ENCODE peak calls at places on chromosome 9, in six cellular contexts. L, P, A, C, X and Y are unnamed samples.

GRCh38 chr9:37350486-37351190 is 71.9 kb upstream of the GRHPR start:
- DNase-seq in L (no peak), P (no peak), A (no peak), C (no peak), X (no peak), Y (no peak)

GRCh38 chr9:128707446-128707845 is 5.1 kb downstream of the PKN3 start:
- DNase-seq in L (no peak), P (no peak), A (no peak), C (peak), X (no peak), Y (peak)

GRCh38 chr9:120475341-120475740 is 104.6 kb downstream of the CDK5RAP2 start:
- DNase-seq in L (no peak), P (no peak), A (no peak), C (peak), X (no peak), Y (peak)

GRCh38 chr9:36141288-36141687 is 4.8 kb downstream of the GLIPR2 start:
- DNase-seq in L (peak), P (no peak), A (no peak), C (no peak), X (no peak), Y (no peak)

GRCh38 chr9:129432671-129433154 is 188.2 kb downstream of the C9orf50 start:
- DNase-seq in L (no peak), P (no peak), A (peak), C (peak), X (peak), Y (no peak)

GRCh38 chr9:128419061-128419925 is 1.4 kb upstream of the CERCAM start:
- DNase-seq in L (no peak), P (no peak), A (no peak), C (no peak), X (no peak), Y (no peak)

GRCh38 chr9:4583001-4583400 is 79.1 kb upstream of the PLPP6 start:
- DNase-seq in L (no peak), P (peak), A (peak), C (no peak), X (peak), Y (no peak)

GRCh38 chr9:72858089-72858912 is 94.6 kb downstream of the ALDH1A1 start:
- DNase-seq in L (peak), P (no peak), A (peak), C (peak), X (no peak), Y (no peak)

DNA sequence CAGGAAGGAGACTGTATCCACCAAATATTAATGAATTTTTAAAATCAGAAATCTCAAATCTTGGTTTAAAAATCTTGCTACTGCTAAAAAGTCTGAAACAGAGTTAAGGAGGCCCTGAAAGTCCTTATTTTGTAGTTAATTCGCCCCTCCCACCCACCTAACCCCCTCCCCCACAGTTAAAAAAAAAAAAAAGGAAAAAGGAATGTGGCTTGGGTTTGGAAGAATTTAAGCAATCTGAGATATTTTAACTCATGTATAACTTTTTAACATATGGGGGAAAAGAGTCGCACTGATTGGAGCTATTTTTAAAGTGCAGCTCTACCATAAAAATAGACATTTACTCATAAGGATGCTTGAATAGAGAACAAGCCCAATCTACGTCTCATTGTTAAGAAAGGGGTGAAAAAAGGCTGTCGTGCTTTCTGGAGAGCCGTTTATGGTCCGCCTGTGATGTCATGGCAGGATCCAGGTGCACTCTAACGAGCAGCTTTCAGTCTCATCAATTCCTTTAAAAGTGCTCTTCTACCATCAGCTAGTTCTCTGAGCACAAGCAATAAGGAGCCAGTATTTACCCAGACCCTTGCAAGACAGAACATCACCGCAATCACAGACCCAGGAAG is 142.5 kb downstream of the ELAVL2 start:
- DNase-seq in L (no peak), P (no peak), A (no peak), C (no peak), X (no peak), Y (no peak)
- TF ChIP-seq POLR2A in L (no peak), P (no peak), A (no peak), C (no peak), X (no peak), Y (no peak)

GRCh38 chr9:116467740-116468351 is 219.3 kb upstream of the TRIM32 start:
- DNase-seq in L (no peak), P (no peak), A (no peak), C (no peak), X (no peak), Y (no peak)

GRCh38 chr9:116464987-116465571 is 222.0 kb upstream of the TRIM32 start:
- DNase-seq in L (no peak), P (no peak), A (no peak), C (no peak), X (no peak), Y (no peak)

GRCh38 chr9:116468369-116468768 is 218.7 kb upstream of the TRIM32 start:
- DNase-seq in L (no peak), P (no peak), A (no peak), C (no peak), X (no peak), Y (no peak)

GRCh38 chr9:116465591-116466288 is 221.4 kb upstream of the TRIM32 start:
- DNase-seq in L (no peak), P (no peak), A (no peak), C (no peak), X (no peak), Y (no peak)

DNA sequence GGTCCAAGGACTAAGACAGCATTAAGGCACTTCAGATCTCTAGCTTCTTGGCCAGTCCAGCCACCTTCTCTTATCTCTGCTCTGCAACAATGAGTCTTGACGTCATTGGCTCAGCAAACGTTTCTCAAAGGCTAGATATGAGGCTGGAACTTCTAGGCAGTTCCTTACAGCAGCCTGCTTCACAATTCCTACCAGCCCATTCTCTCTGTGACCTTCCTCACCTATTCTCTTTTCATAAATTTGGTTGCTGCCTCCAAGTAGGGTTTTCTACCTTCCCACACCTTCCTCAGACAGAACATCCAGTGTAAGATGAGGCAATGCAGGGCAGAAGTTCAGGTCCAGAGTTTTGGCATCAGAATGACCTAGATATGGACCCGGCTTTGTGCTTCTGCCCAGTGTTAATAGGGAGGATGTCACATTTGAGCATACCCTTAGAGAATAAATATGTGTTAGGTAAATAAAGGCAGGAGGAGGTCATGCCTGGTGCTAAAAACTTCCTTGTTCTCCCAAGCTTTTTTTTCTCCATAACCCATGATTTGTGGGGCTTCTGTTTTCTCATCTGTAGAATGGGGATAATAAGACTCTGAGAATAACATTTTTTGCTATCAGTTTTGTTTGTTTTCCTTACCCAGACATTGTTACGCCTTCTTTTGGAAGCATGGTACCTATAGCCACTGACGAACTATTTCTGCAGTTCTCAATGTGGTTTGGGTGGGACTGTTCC is 220.7 kb upstream of the TRIM32 start:
- DNase-seq in L (no peak), P (no peak), A (no peak), C (no peak), X (no peak), Y (no peak)
- TF ChIP-seq POLR2A in L (no peak), P (no peak), A (no peak), C (no peak), X (no peak), Y (no peak)

DNA sequence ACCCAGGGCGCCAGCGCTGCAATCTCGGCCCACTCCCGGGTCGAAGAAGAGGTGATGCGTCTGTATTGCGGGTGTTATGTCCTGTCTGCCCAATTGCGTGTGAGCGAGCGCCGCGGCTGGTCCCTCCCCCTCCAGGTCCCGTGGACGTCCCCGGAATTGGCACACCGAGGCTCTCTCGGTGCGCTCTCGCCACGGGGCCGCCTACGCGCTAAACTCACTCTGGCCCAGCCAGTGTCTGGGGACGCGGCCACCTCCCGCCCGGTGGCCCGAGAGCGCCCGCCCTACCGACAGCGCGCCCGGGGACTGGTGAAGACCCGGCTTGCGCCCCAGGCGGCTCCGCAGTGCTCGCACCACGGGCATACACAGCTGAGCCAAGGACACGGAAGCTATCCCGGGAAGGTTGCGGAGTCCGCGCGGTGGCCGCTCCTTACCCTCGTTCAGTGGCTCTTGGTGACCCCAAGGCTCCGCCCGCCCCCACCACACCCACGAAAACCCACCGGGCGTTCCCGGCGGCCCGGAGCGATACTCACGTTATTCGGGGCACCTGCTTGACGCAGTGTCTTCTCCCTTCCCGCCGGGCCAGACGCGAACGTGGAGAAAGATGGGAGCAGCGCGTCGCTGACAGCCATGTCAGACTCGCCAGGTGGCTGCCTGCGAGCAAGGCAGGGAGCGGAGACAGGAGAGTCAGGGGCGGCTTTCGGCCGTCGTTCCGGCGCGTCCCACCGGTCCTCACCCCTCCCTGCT is 997 bp downstream of the KLF4 start:
- DNase-seq in L (peak), P (peak), A (peak), C (peak), X (peak), Y (peak)
- TF ChIP-seq POLR2A in L (no peak), P (peak), A (peak), C (peak), X (peak), Y (peak)

DNA sequence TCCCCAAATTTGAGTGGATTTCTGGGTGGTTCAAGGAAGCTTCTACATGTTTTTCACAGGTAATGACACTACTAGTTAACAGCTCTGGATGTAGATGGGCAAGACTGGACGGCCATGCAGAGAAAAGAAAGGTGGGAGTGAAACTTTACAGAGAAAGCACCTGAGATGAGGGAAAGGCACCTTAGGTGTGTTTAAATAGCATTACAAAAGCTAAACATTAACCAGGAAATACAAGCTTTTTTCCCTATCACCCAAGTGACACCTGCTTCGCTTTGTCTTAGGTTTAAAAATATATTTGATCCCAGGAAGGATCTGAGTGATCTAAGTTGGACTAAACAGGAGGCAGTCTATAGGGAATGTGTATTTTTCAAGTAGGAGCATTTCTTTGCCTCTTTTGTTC is 8.3 kb downstream of the C9orf152 start:
- DNase-seq in L (no peak), P (no peak), A (no peak), C (no peak), X (no peak), Y (no peak)
- TF ChIP-seq POLR2A in L (no peak), P (no peak), A (no peak), C (no peak), X (no peak), Y (no peak)